ENCODE peak calls at places on chromosomes 2 and 18, in nine cellular contexts. J, V, Z, X, G, P, H, B and K are unnamed samples.
A peak's percentile ranks its signal among the peaks of the same experiment; 100 is the strongest.

GRCh38 chr2:42998721-42999120 is 206.3 kb upstream of the HAAO start:
- DNase-seq in J (no peak), V (no peak), Z (no peak), X (no peak), G (no peak), P (no peak), H (no peak), B (peak; percentile 37), K (no peak)

GRCh38 chr18:9839211-9839610 is 46.6 kb upstream of the TXNDC2 start:
- DNase-seq in J (no peak), V (no peak), Z (no peak), X (no peak), G (no peak), P (no peak), H (no peak), B (no peak), K (no peak)

GRCh38 chr2:224689539-224689938 is 26.6 kb downstream of the CCDC195 start:
- DNase-seq in J (no peak), V (no peak), Z (no peak), X (no peak), G (no peak), P (no peak), H (no peak), B (no peak), K (no peak)

GRCh38 chr2:99448556-99448955 is 41.3 kb downstream of the REV1 start:
- DNase-seq in J (peak; percentile 14), V (no peak), Z (no peak), X (no peak), G (no peak), P (no peak), H (no peak), B (no peak), K (no peak)

GRCh38 chr2:241802806-241803318 is 6.1 kb upstream of the NEU4 start:
- DNase-seq in J (no peak), V (no peak), Z (no peak), X (no peak), G (no peak), P (no peak), H (peak; percentile 32), B (no peak), K (no peak)

GRCh38 chr18:52422985-52423601 is 83.1 kb downstream of the DCC start:
- DNase-seq in J (no peak), V (no peak), Z (no peak), X (no peak), G (peak; percentile 28), P (no peak), H (no peak), B (no peak), K (no peak)

GRCh38 chr2:25042321-25043240 is 705 bp downstream of the EFR3B start:
- DNase-seq in J (peak; percentile 14), V (no peak), Z (peak; percentile 24), X (no peak), G (no peak), P (no peak), H (peak; percentile 25), B (no peak), K (no peak)

GRCh38 chr2:171706152-171706803 is 19.0 kb downstream of the DYNC1I2 start:
- DNase-seq in J (no peak), V (no peak), Z (no peak), X (no peak), G (no peak), P (no peak), H (no peak), B (no peak), K (no peak)

GRCh38 chr2:140998577-140998976 is 1132.2 kb downstream of the LRP1B start:
- DNase-seq in J (no peak), V (no peak), Z (no peak), X (no peak), G (no peak), P (no peak), H (no peak), B (no peak), K (no peak)

GRCh38 chr2:148557844-148558436 is 86.6 kb upstream of the EPC2 start:
- DNase-seq in J (no peak), V (no peak), Z (no peak), X (no peak), G (no peak), P (no peak), H (no peak), B (no peak), K (no peak)

GRCh38 chr2:9307505-9307904 is 100.9 kb downstream of the ASAP2 start:
- DNase-seq in J (no peak), V (no peak), Z (no peak), X (no peak), G (no peak), P (no peak), H (no peak), B (no peak), K (no peak)

GRCh38 chr2:237594514-237594871 is 4.0 kb upstream of the RAB17 start:
- DNase-seq in J (no peak), V (no peak), Z (peak; percentile 76), X (no peak), G (no peak), P (no peak), H (no peak), B (no peak), K (no peak)

GRCh38 chr2:231701456-231702373 is 6.6 kb upstream of the PTMA start:
- DNase-seq in J (no peak), V (no peak), Z (peak; percentile 95), X (no peak), G (peak; percentile 69), P (no peak), H (no peak), B (no peak), K (no peak)

GRCh38 chr2:3779650-3780049 is 76.3 kb downstream of the DCDC2C start:
- DNase-seq in J (no peak), V (no peak), Z (no peak), X (no peak), G (no peak), P (no peak), H (no peak), B (no peak), K (no peak)

GRCh38 chr2:30869988-30870387 is 62.7 kb upstream of the CAPN13 start:
- DNase-seq in J (no peak), V (no peak), Z (no peak), X (no peak), G (no peak), P (no peak), H (no peak), B (no peak), K (no peak)

GRCh38 chr2:149329470-149330126 is 789 bp upstream of the LYPD6 start:
- DNase-seq in J (peak; percentile 24), V (no peak), Z (peak; percentile 28), X (peak; percentile 29), G (peak; percentile 48), P (no peak), H (peak; percentile 17), B (no peak), K (no peak)

GRCh38 chr2:18987592-18988073 is 370.8 kb downstream of the OSR1 start:
- DNase-seq in J (peak; percentile 98), V (no peak), Z (peak; percentile 70), X (peak; percentile 82), G (peak; percentile 20), P (no peak), H (no peak), B (no peak), K (no peak)

GRCh38 chr2:86393521-86394490 is 47.4 kb upstream of the KDM3A start:
- DNase-seq in J (peak; percentile 19), V (no peak), Z (peak; percentile 54), X (no peak), G (no peak), P (no peak), H (no peak), B (no peak), K (no peak)

GRCh38 chr2:29226375-29226774 is 111.2 kb downstream of the CLIP4 start:
- DNase-seq in J (no peak), V (no peak), Z (no peak), X (no peak), G (no peak), P (no peak), H (no peak), B (no peak), K (no peak)

GRCh38 chr2:121335294-121336290 is 50.6 kb upstream of the TFCP2L1 start:
- DNase-seq in J (no peak), V (no peak), Z (peak; percentile 54), X (no peak), G (peak; percentile 55), P (no peak), H (no peak), B (peak; percentile 82), K (no peak)

GRCh38 chr2:146853741-146854444 is 990.9 kb upstream of the ACVR2A start:
- DNase-seq in J (peak; percentile 36), V (no peak), Z (no peak), X (no peak), G (no peak), P (no peak), H (no peak), B (no peak), K (no peak)

GRCh38 chr2:109064660-109065306 is 64.2 kb upstream of the SH3RF3 start:
- DNase-seq in J (no peak), V (no peak), Z (no peak), X (no peak), G (no peak), P (no peak), H (no peak), B (no peak), K (no peak)

GRCh38 chr2:174577967-174578589 is 19.5 kb downstream of the WIPF1 start:
- DNase-seq in J (peak; percentile 73), V (no peak), Z (no peak), X (no peak), G (no peak), P (peak; percentile 35), H (no peak), B (no peak), K (peak; percentile 21)

GRCh38 chr2:7815726-7816125 is 866.1 kb upstream of the ID2 start:
- DNase-seq in J (no peak), V (no peak), Z (no peak), X (no peak), G (no peak), P (no peak), H (no peak), B (no peak), K (no peak)

GRCh38 chr18:60372598-60372997 is at the start of gene MC4R:
- DNase-seq in J (peak; percentile 86), V (no peak), Z (peak; percentile 34), X (peak; percentile 42), G (peak; percentile 59), P (no peak), H (no peak), B (no peak), K (no peak)